ENCODE peak calls at places on chromosome 11, in seven cellular contexts. J, G, N, H, A, K and L are unnamed samples.

GRCh38 chr11:121437686-121438078 is 14.4 kb upstream of the SORL1 start:
- DNase-seq in J (no peak), G (no peak), N (no peak), H (no peak), A (no peak), K (no peak), L (no peak)

GRCh38 chr11:126233391-126233790 is 21.8 kb downstream of the FAM118B start:
- DNase-seq in J (no peak), G (no peak), N (no peak), H (no peak), A (no peak), K (peak; percentile 28), L (no peak)

GRCh38 chr11:76652989-76653673 is 17.4 kb downstream of the LRRC32 start:
- DNase-seq in J (no peak), G (no peak), N (no peak), H (no peak), A (no peak), K (no peak), L (peak; percentile 16)

GRCh38 chr11:13878077-13878476 is 84.4 kb upstream of the SPON1 start:
- DNase-seq in J (no peak), G (no peak), N (no peak), H (no peak), A (no peak), K (no peak), L (no peak)

GRCh38 chr11:110479070-110479444 is 49.3 kb downstream of the FDX1 start:
- DNase-seq in J (no peak), G (no peak), N (no peak), H (no peak), A (no peak), K (no peak), L (no peak)

GRCh38 chr11:7495997-7496545 is 10.8 kb downstream of the OLFML1 start:
- DNase-seq in J (no peak), G (no peak), N (no peak), H (no peak), A (no peak), K (no peak), L (no peak)

GRCh38 chr11:118059231-118059940 is 17.5 kb upstream of the TMPRSS4 start:
- DNase-seq in J (no peak), G (no peak), N (no peak), H (no peak), A (no peak), K (no peak), L (no peak)

GRCh38 chr11:128610765-128611617 is 23.6 kb upstream of the ETS1 start:
- DNase-seq in J (peak; percentile 65), G (no peak), N (peak; percentile 59), H (no peak), A (no peak), K (no peak), L (no peak)

GRCh38 chr11:27174672-27175210 is 134.1 kb downstream of the BBOX1 start:
- DNase-seq in J (no peak), G (no peak), N (no peak), H (no peak), A (no peak), K (no peak), L (no peak)

GRCh38 chr11:35058318-35058717 is 80.7 kb upstream of the CD44 start:
- DNase-seq in J (no peak), G (no peak), N (no peak), H (no peak), A (no peak), K (no peak), L (no peak)

GRCh38 chr11:128585498-128586238 is 1.7 kb downstream of the ETS1 start:
- DNase-seq in J (no peak), G (no peak), N (no peak), H (no peak), A (no peak), K (no peak), L (no peak)

GRCh38 chr11:66330931-66331330 is 5.3 kb downstream of the RIN1 start:
- DNase-seq in J (no peak), G (no peak), N (no peak), H (no peak), A (no peak), K (no peak), L (peak; percentile 71)

GRCh38 chr11:44290206-44290605 is 19.7 kb downstream of the ALX4 start:
- DNase-seq in J (no peak), G (no peak), N (no peak), H (no peak), A (no peak), K (no peak), L (no peak)